ENCODE peak calls at places on chromosomes 13 and 19, in nine cellular contexts. M is mesothelial cell of epicardium; D is CD4-positive, alpha-beta T cell; O is epithelial cell of esophagus; W is GM13977; F is H9; U is HFFc6; K is cardiac muscle cell; N is breast epithelium. I is an unnamed sample.
A peak's percentile ranks its signal among the peaks of the same experiment; 100 is the strongest.

GRCh38 chr13:105220886-105221285 is 1314.6 kb downstream of the EFNB2 start:
- DNase-seq in K (no peak), U (no peak), F (no peak), N (no peak), M (no peak), D (no peak), W (no peak), O (no peak), I (no peak)

GRCh38 chr19:39341122-39341719 is 1.0 kb upstream of the SAMD4B start:
- DNase-seq in W (peak; percentile 51), K (peak; percentile 52), F (peak; percentile 58), N (peak; percentile 46), U (no peak), M (no peak), O (no peak), D (no peak), I (peak; percentile 36)

GRCh38 chr19:13795595-13796300 is 505 bp downstream of the ZSWIM4 start:
- DNase-seq in M (no peak), D (no peak), N (peak; percentile 59), K (peak; percentile 30), F (peak; percentile 67), O (peak; percentile 41), U (no peak), W (peak; percentile 76), I (no peak)

GRCh38 chr19:39188960-39189359 is 7.8 kb upstream of the NCCRP1 start:
- DNase-seq in D (no peak), N (no peak), M (no peak), U (no peak), F (no peak), K (no peak), W (no peak), O (no peak), I (no peak)

GRCh38 chr13:107348931-107349330 is 781.0 kb upstream of the ARGLU1 start:
- DNase-seq in W (no peak), O (peak; percentile 54), F (no peak), N (no peak), U (no peak), D (no peak), M (no peak), K (no peak), I (no peak)

GRCh38 chr19:13398780-13399726 is 107.2 kb downstream of the CACNA1A start:
- DNase-seq in U (peak; percentile 94), D (no peak), N (no peak), K (no peak), F (no peak), M (no peak), O (peak; percentile 87), W (no peak), I (no peak)

GRCh38 chr13:20667857-20668256 is 35.6 kb upstream of the IL17D start:
- DNase-seq in W (no peak), M (no peak), U (no peak), O (no peak), N (no peak), K (peak; percentile 12), F (no peak), D (no peak), I (no peak)

GRCh38 chr19:34712606-34713261 is 21.3 kb upstream of the ZNF181 start:
- DNase-seq in M (no peak), W (peak; percentile 55), K (peak; percentile 70), O (peak; percentile 84), U (peak; percentile 71), F (peak; percentile 61), D (peak; percentile 21), N (no peak), I (peak; percentile 28)

GRCh38 chr13:51328488-51328887 is 11.0 kb upstream of the SERPINE3 start:
- DNase-seq in U (no peak), M (no peak), W (no peak), F (peak; percentile 94), O (no peak), K (no peak), N (no peak), D (no peak), I (no peak)

GRCh38 chr13:25167775-25168174 is 4.3 kb downstream of the AMER2 start:
- DNase-seq in U (no peak), O (peak; percentile 9), W (no peak), D (no peak), K (no peak), F (no peak), M (no peak), N (no peak), I (no peak)

GRCh38 chr13:59112375-59112774 is 1051.4 kb downstream of the DIAPH3 start:
- DNase-seq in F (no peak), W (no peak), D (no peak), M (no peak), O (peak; percentile 49), U (peak; percentile 18), N (no peak), K (no peak), I (peak; percentile 2)

GRCh38 chr13:40235160-40235796 is 431.2 kb downstream of the FOXO1 start:
- DNase-seq in U (no peak), F (no peak), N (no peak), K (no peak), M (no peak), O (peak; percentile 68), D (no peak), W (no peak), I (no peak)

GRCh38 chr13:46160474-46161066 is 21.4 kb downstream of the LCP1 start:
- DNase-seq in K (peak; percentile 45), N (no peak), O (peak; percentile 68), D (no peak), F (no peak), U (peak; percentile 39), M (no peak), W (peak; percentile 70), I (peak; percentile 39)

GRCh38 chr13:97521726-97522125 is 87.8 kb downstream of the RAP2A start:
- DNase-seq in M (no peak), N (no peak), D (no peak), K (no peak), U (no peak), W (no peak), O (no peak), F (no peak), I (no peak)

GRCh38 chr19:41401483-41401882 is 3.9 kb downstream of the BCKDHA start:
- DNase-seq in U (no peak), K (no peak), W (no peak), F (no peak), M (no peak), D (no peak), O (no peak), N (no peak), I (no peak)

GRCh38 chr19:41399091-41399490 is 1.5 kb downstream of the BCKDHA start:
- DNase-seq in N (no peak), U (no peak), D (no peak), M (no peak), K (no peak), F (no peak), O (no peak), W (no peak), I (no peak)

GRCh38 chr19:41398042-41398403 is 405 bp downstream of the BCKDHA start:
- DNase-seq in O (no peak), N (no peak), D (no peak), F (no peak), M (no peak), K (no peak), W (no peak), U (no peak), I (no peak)

GRCh38 chr19:41398603-41399002 is 985 bp downstream of the BCKDHA start:
- DNase-seq in K (no peak), N (no peak), D (no peak), W (no peak), F (no peak), O (no peak), U (no peak), M (no peak), I (no peak)

GRCh38 chr19:41399525-41399924 is 1.9 kb downstream of the BCKDHA start:
- DNase-seq in D (no peak), W (no peak), K (no peak), M (no peak), F (no peak), O (no peak), N (no peak), U (no peak), I (no peak)
- TF ChIP-seq CTCF in D (peak; percentile 9), W (no peak), K (no peak), M (no peak), F (no peak), O (no peak), N (no peak), U (no peak), I (no peak)

GRCh38 chr19:329876-330275 is 14.7 kb downstream of the MIER2 start:
- DNase-seq in W (no peak), N (no peak), K (no peak), M (no peak), O (no peak), D (no peak), U (no peak), F (peak; percentile 16), I (no peak)

GRCh38 chr19:327291-328024 is 17.1 kb downstream of the MIER2 start:
- DNase-seq in D (no peak), N (no peak), W (no peak), O (no peak), K (no peak), F (no peak), M (no peak), U (no peak), I (no peak)

GRCh38 chr19:325937-326565 is 18.5 kb downstream of the MIER2 start:
- DNase-seq in O (no peak), F (no peak), W (no peak), U (no peak), N (no peak), D (no peak), K (no peak), M (no peak), I (no peak)

GRCh38 chr19:326851-327250 is 17.7 kb downstream of the MIER2 start:
- DNase-seq in N (no peak), U (no peak), F (no peak), K (no peak), O (no peak), M (no peak), W (no peak), D (no peak), I (no peak)

GRCh38 chr19:328025-328505 is 16.5 kb downstream of the MIER2 start:
- DNase-seq in N (no peak), U (no peak), F (no peak), D (no peak), M (no peak), W (no peak), K (no peak), O (no peak), I (no peak)
- TF ChIP-seq CTCF in N (no peak), U (no peak), F (no peak), D (no peak), M (no peak), W (no peak), K (no peak), O (no peak), I (no peak)

GRCh38 chr13:98755116-98755515 is 2.6 kb upstream of the SLC15A1 start:
- DNase-seq in U (no peak), F (no peak), O (no peak), M (no peak), K (no peak), W (no peak), D (no peak), N (no peak), I (no peak)
- TF ChIP-seq CTCF in U (no peak), F (no peak), O (no peak), M (no peak), K (no peak), W (no peak), D (no peak), N (no peak), I (no peak)

DNA sequence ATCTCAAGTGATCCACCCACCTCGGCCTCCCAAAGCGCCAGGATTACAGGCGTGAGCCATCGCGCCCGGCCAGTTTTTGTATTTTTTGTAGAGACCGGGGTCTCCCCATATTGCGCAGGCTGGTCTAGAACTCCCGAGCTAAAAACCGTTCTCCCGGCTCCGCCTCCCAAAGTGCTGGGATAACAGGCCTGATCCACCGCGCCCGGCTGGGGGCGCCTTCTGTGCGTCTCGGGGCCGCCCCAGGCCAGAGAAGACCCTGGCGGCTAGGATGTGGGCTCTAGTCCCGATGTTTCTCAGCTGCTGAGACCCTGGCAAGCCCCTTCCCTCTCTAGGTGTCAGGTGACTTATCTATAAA is 3.6 kb downstream of the ARHGAP45 start:
- DNase-seq in K (no peak), W (no peak), N (no peak), O (no peak), F (peak; percentile 73), M (no peak), D (no peak), U (no peak), I (no peak)
- TF ChIP-seq CTCF in K (peak; percentile 23), W (no peak), N (no peak), O (peak; percentile 13), F (peak; percentile 53), M (no peak), D (no peak), U (peak; percentile 31), I (peak; percentile 16)